ENCODE peak calls at places on chromosomes 6 and 20, in four cellular contexts. A, I, M and H are unnamed samples. For H3K4me1, the result is how much of the 10 kb centered on the place peaks cover.

GRCh38 chr20:47792021-47792618 is 6.8 kb upstream of the SULF2 start:
- DNase-seq in A (peak), I (no peak), M (peak), H (peak)

GRCh38 chr6:161301338-161301737 is 27.5 kb upstream of the AGPAT4 start:
- DNase-seq in A (no peak), I (no peak), M (no peak), H (no peak)

GRCh38 chr20:58042626-58043025 is 185.8 kb downstream of the ANKRD60 start:
- DNase-seq in A (no peak), I (no peak), M (no peak), H (no peak)

GRCh38 chr6:36204068-36204753 is 7.7 kb downstream of the BRPF3 start:
- DNase-seq in A (no peak), I (no peak), M (no peak), H (no peak)

GRCh38 chr20:50567860-50568548 is 57.8 kb downstream of the PTPN1 start:
- DNase-seq in A (no peak), I (no peak), M (no peak), H (no peak)

GRCh38 chr6:144286503-144287393 is 1.6 kb downstream of the UTRN start:
- DNase-seq in A (peak), I (peak), M (peak), H (peak)

GRCh38 chr6:53066059-53066406 is 829 bp downstream of the FBXO9 start:
- DNase-seq in A (peak), I (no peak), M (peak), H (peak)

GRCh38 chr6:36626636-36627035 is 32.5 kb downstream of the SRSF3 start:
- DNase-seq in A (no peak), I (no peak), M (peak), H (no peak)

GRCh38 chr20:10034717-10035571 is at the start of gene ANKEF1:
- DNase-seq in A (peak), I (peak), M (peak), H (peak)
- TF ChIP-seq POLR2A in A (peak), I (peak), M (peak), H (peak)

GRCh38 chr20:59145926-59146800 is 17.5 kb upstream of the ZNF831 start:
- DNase-seq in A (no peak), I (no peak), M (no peak), H (no peak)
- H3K4me1 ChIP-seq in A (under half), I (under half), M (under half), H (under half)

DNA sequence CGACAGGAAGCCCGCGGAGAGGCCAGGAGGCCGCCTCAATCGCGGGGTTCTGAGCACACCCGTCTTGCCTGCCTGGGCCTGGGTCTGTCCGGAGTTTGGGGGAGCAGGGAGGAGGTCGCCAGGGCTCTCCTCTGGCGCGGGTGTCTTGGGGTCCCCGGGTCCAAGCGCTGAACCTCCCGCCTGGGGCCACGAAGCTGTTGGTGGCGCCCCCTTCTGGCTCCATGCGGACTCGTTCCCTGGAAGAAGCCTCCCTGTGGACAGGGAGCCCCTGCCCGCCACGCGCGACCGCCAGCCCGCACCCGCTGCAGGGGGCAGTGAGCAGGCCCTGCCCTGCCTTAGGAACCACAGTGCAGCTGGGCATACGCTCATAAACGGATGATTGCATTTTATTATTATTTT is 44.7 kb downstream of the MCUR1 start:
- DNase-seq in A (no peak), I (no peak), M (no peak), H (no peak)
- TF ChIP-seq CTCF in A (no peak), I (peak), M (no peak), H (no peak)

DNA sequence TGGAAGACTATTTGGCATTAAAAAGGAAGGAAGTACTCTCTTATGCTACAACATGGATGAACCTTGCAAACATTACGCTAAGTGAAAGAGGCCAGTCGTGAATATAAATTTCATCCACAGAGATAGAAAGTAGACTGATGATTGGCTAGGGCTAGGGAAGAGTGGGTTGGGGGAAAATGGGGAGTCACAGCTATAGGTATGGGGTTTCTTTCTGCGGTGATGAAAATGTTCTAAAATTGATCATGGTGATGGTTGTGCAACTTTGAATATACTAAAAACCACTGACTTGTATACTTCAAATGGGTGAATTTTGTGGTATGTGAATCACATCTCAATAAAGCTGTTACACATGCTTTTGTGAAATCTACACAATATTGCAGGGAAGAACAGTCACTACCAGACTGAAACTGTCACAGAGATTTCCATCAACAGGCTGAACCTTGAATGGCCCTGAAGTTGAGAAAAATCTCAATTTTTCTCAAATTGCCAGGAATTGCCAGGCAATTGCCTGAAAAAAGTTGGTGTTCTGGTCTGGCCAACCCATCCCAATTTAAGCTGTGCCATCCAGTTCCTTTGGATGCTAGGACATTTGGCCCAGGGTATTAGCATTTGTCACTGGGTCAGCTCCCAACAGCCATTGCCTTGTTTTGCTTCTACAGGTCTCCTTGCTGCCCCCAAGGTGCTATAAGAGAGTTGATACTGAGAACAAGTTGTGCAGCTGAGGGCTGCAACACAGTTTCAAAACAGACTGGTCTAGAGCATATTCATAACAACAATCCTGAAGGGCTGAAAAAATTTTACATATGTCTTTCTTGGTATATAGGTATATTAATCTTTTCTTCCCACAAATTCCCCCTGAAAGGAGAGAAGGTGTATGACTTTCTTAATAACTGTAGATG is 61.3 kb downstream of the LYRM4 start:
- DNase-seq in A (no peak), I (no peak), M (no peak), H (no peak)
- TF ChIP-seq POLR2A in A (no peak), I (no peak), M (no peak), H (no peak)

DNA sequence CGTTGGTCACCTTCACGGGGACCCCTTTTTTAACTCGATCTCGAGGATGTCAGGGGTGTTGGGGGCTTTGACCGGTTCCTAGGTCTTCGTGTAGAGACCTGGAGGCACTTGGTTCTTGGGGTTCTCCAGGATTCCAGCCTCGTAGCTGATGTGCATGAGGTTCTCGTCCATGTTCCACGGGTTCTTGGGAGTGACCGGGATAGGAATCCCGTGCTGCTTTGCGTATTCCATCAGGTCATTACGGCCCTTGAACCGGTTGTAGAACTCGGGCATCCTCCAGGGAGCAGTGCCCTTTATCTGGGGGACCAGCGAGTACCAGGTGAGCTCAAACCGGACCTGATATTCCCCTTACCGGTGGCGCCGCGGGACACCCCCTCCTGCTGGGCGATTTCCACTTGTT is 88.0 kb upstream of the RIPOR2 start:
- DNase-seq in A (no peak), I (no peak), M (no peak), H (no peak)
- H3K4me1 ChIP-seq in A (under half), I (under half), M (under half), H (under half)

GRCh38 chr20:56820984-56821383 is 191.9 kb downstream of the TFAP2C start:
- DNase-seq in A (no peak), I (no peak), M (no peak), H (no peak)

GRCh38 chr20:56815796-56816195 is 186.7 kb downstream of the TFAP2C start:
- DNase-seq in A (no peak), I (no peak), M (no peak), H (no peak)

GRCh38 chr20:56816349-56816748 is 187.2 kb downstream of the TFAP2C start:
- DNase-seq in A (no peak), I (no peak), M (no peak), H (no peak)

GRCh38 chr20:56817780-56818675 is 188.9 kb downstream of the TFAP2C start:
- DNase-seq in A (no peak), I (no peak), M (no peak), H (no peak)
- TF ChIP-seq CTCF in A (no peak), I (no peak), M (no peak), H (no peak)

DNA sequence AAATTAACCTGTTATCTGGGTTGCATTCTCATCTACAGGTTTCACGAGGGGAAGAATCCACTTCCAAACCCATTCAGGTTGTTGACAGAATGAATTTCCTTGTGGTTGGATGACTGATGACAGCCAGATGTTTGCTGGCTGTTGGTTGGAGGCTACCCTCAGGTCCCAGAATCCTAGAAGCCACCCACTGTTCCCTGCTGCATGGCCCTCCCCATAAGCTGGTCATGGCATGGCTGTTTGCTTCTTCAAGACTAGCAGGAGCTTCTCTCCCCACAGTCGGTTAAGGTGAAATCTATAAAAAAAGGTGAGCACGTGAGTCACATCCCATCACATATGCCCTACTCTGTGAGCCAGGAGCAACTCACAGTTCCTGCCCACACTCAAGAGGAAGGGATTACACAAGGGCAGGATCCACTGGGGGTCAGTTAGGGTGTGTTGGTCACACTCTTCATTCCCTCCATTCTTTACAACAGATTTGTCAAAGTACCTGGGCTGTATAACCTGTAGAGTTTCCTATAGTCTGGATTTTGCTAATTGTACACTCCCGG is 19.5 kb upstream of the RPS10 start:
- DNase-seq in A (no peak), I (no peak), M (no peak), H (no peak)
- TF ChIP-seq POLR2A in A (no peak), I (no peak), M (no peak), H (no peak)

GRCh38 chr6:32639440-32640394 is 2.5 kb downstream of the HLA-DQA1 start:
- DNase-seq in A (no peak), I (no peak), M (no peak), H (no peak)
- H3K4me1 ChIP-seq in A (under half), I (under half), M (under half), H (under half)